ENCODE peak calls at places on chromosomes 13 and 19, in eight cellular contexts. I is stimulated activated naive CD4-positive, alpha-beta T cell; G is colonic mucosa; Z is NCI-H345; O is hypothalamus; C is glomerular endothelial cell; Y is GM12891; U is upper lobe of left lung. H is an unnamed sample.

GRCh38 chr19:2627319-2627829 is 75.1 kb downstream of the GNG7 start:
- DNase-seq in O (peak), G (no peak), Z (peak), I (no peak), U (peak), Y (no peak), C (peak), H (peak)

GRCh38 chr13:75830842-75831241 is 194.7 kb downstream of the LMO7 start:
- DNase-seq in Y (no peak), U (no peak), O (no peak), Z (no peak), C (no peak), G (no peak), I (no peak), H (peak)

GRCh38 chr19:49149652-49150105 is 5.5 kb downstream of the HRC start:
- DNase-seq in G (peak), O (peak), U (peak), C (peak), I (no peak), Z (peak), Y (no peak), H (peak)

GRCh38 chr19:4538601-4538954 is 1.3 kb downstream of the LRG1 start:
- DNase-seq in O (no peak), G (no peak), U (no peak), C (no peak), Z (no peak), Y (no peak), I (no peak), H (no peak)

GRCh38 chr19:33239223-33239975 is 13.7 kb upstream of the SLC7A10 start:
- DNase-seq in I (no peak), Y (no peak), U (no peak), Z (no peak), C (no peak), O (no peak), G (no peak), H (no peak)

GRCh38 chr13:45047394-45048328 is 58.3 kb downstream of the GPALPP1 start:
- DNase-seq in Z (peak), G (peak), I (peak), C (peak), Y (peak), U (peak), O (peak), H (peak)

GRCh38 chr19:55462722-55463121 is 1.3 kb upstream of the ISOC2 start:
- DNase-seq in C (no peak), G (no peak), I (no peak), O (no peak), U (no peak), Y (no peak), Z (no peak), H (no peak)

GRCh38 chr13:98930014-98930625 is 47.7 kb downstream of the DOCK9 start:
- DNase-seq in O (peak), Z (no peak), C (no peak), G (no peak), I (peak), Y (no peak), U (no peak), H (no peak)

GRCh38 chr13:111251646-111252448 is 68.6 kb upstream of the TEX29 start:
- DNase-seq in Z (no peak), C (no peak), I (no peak), U (no peak), G (no peak), O (no peak), Y (no peak), H (no peak)

GRCh38 chr19:10086904-10087256 is 763 bp downstream of the SHFL start:
- DNase-seq in Z (no peak), U (no peak), Y (no peak), I (peak), C (no peak), G (no peak), O (no peak), H (no peak)

GRCh38 chr13:108835082-108835481 is 205.7 kb downstream of the MYO16 start:
- DNase-seq in I (no peak), G (no peak), C (no peak), O (no peak), Y (no peak), Z (no peak), U (no peak), H (no peak)

GRCh38 chr19:19171821-19172532 is 1.9 kb upstream of the MEF2B start:
- DNase-seq in Y (no peak), U (no peak), G (no peak), I (no peak), O (no peak), C (no peak), Z (no peak), H (peak)

H was measured in fibroblast of villous mesenchyme.